ENCODE peak calls at places on chromosome 20, in four cellular contexts. M is CD8-positive, alpha-beta memory T cell; Q is CD8-positive, alpha-beta T cell; B is A673. W is an unnamed sample. For H3K4me1, the result is how much of the 10 kb centered on the place peaks cover.

GRCh38 chr20:50111829-50112495 is 988 bp downstream of the UBE2V1 start:
- DNase-seq in Q (no peak), M (no peak), B (no peak), W (no peak)

GRCh38 chr20:62571667-62572344 is 70.5 kb upstream of the SLCO4A1 start:
- DNase-seq in Q (no peak), M (no peak), B (peak), W (no peak)

GRCh38 chr20:62597416-62598115 is 44.7 kb upstream of the SLCO4A1 start:
- DNase-seq in B (no peak), Q (no peak), M (no peak), W (no peak)

GRCh38 chr20:3406481-3407425 is 716 bp downstream of the DNAAF9 start:
- DNase-seq in Q (peak), M (no peak), B (peak), W (no peak)

GRCh38 chr20:46401478-46401860 is 4.9 kb downstream of the ELMO2 start:
- DNase-seq in Q (no peak), B (no peak), M (no peak), W (no peak)

GRCh38 chr20:44527716-44528199 is 5.9 kb upstream of the SERINC3 start:
- DNase-seq in M (no peak), B (no peak), Q (no peak), W (no peak)

GRCh38 chr20:40583195-40583594 is 105.8 kb downstream of the MAFB start:
- DNase-seq in Q (no peak), B (no peak), M (no peak), W (no peak)

GRCh38 chr20:49945306-49945700 is 9.1 kb downstream of the RNF114 start:
- DNase-seq in Q (no peak), B (no peak), M (no peak), W (no peak)

GRCh38 chr20:62583424-62583920 is 58.8 kb upstream of the SLCO4A1 start:
- DNase-seq in Q (no peak), M (no peak), B (no peak), W (no peak)

GRCh38 chr20:31698243-31698802 is 24.3 kb downstream of the BCL2L1 start:
- DNase-seq in M (no peak), B (no peak), Q (no peak), W (no peak)
- H3K4me1 ChIP-seq in M (under half), B (under half), Q (under half), W (under half)

GRCh38 chr20:1265226-1265915 is 723 bp upstream of the SNPH start:
- DNase-seq in M (no peak), B (no peak), Q (no peak), W (no peak)
- H3K4me3 ChIP-seq in M (peak), B (peak), Q (peak), W (peak)

GRCh38 chr20:33673115-33673410 is 1.2 kb downstream of the NECAB3 start:
- DNase-seq in M (no peak), B (no peak), Q (no peak), W (peak)
- H3K4me1 ChIP-seq in M (under half), B (under half), Q (under half), W (under half)

GRCh38 chr20:7935027-7935551 is 5.2 kb downstream of the HAO1 start:
- DNase-seq in M (no peak), B (no peak), Q (no peak), W (no peak)
- H3K4me3 ChIP-seq in M (no peak), B (no peak), Q (no peak), W (no peak)

DNA sequence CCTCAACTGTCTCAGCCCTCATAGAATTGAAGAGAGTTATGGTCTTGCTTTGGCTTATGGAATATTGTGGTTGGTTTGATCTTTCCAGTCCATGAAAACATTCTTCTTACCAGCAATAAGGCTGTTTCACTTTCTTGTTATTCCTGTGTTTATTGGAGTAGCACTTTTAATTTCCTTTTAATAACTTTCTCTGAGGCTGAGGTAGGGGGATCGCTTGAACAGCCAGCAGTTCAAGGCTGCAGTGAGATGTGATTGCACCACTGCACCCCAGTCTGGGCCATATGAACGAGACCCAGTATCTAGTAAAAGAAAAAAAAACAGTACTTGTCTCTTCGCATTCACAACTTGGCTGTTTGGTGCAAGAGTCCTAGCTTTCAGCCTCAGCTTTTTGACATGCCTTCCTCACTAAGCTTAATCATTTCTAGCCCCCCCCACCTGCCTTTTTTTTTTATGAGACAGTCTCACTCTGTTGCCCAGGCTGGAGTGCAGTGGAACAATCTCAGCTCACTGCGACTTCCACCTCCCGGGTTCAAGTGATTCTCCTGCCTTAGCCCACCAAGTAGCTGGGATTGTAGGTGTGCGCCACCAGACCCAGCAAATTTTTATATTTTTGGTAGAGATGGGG is 70.5 kb downstream of the NCOA3 start:
- DNase-seq in Q (no peak), B (no peak), M (no peak), W (no peak)
- H3K4me1 ChIP-seq in Q (under half), B (under half), M (under half), W (under half)

DNA sequence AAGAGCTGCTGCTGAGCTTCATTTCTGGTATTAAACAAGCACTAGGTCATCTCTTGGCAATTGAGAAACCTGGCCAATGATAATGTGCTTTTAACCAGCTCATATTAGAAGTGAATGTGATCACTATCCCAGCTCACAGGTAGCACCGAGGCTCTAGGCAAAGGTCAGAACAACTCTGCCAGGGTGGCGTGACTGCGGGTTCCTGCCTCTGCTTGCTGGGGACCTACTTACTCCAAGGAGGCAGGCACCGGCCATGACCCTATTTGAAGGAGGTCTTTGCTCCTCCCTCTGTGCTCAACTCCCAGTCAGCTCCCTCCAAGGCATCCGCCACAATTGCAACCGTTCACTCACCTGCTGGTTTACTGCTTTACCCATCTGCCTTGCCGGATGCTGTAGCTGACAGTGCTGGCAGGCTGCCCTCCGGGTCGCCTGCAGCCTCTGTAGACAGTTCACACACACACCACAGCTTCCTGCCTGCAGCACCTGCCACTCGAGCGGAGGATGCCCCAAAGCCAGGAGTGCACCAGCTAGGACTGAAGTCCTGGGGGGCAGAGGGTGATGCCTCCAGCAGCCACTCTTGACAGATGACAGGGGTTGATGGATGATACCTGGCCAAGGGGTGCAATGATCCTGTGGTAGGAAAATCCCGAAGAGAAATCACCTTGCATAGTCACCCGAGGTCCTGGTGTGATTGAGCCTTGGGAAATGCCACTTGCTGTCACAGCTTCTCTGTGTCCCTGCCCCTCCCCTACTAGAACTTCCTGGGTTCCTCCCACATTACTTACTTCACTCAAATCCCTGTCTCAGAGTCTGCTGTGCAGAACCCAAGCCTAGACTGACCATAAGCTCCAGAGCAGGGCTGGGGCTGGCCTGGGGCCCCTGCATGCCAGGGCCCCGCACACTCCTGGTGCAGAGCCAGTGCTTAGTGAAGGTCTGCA is 8.8 kb upstream of the VSX1 start:
- DNase-seq in B (no peak), Q (peak), M (peak), W (peak)
- H3K4me3 ChIP-seq in B (no peak), Q (peak), M (peak), W (no peak)

GRCh38 chr20:37383229-37383989 is 37.5 kb downstream of the SRC start:
- DNase-seq in M (no peak), B (no peak), Q (no peak), W (peak)
- H3K4me1 ChIP-seq in M (under half), B (under half), Q (under half), W (under half)

GRCh38 chr20:59222982-59223610 is 59.5 kb downstream of the ZNF831 start:
- DNase-seq in B (no peak), M (no peak), Q (no peak), W (no peak)
- H3K4me3 ChIP-seq in B (peak), M (no peak), Q (peak), W (no peak)